ENCODE peak calls at places on chromosomes 16 and 17, in ten cellular contexts. One of them, this sample, is unnamed.
A peak's percentile ranks its signal among the peaks of the same experiment; 100 is the strongest.

GRCh38 chr17:45376171-45376564 is 56.5 kb downstream of the ARHGAP27 start:
- DNase-seq in prostate gland: no peak
- DNase-seq in progenitor cell of endocrine pancreas: no peak
- DNase-seq in fibroblast of lung: no peak
- DNase-seq in WTC11: no peak
- DNase-seq in dorsolateral prefrontal cortex: no peak
- DNase-seq in nephron progenitor cell: no peak
- DNase-seq in HCT116: no peak
- DNase-seq in H9: peak; percentile 68
- DNase-seq in fibroblast of mammary gland: no peak
- DNase-seq in this sample: no peak

GRCh38 chr17:48642059-48642842 is 16.1 kb upstream of the HOXB9 start:
- DNase-seq in prostate gland: no peak
- DNase-seq in progenitor cell of endocrine pancreas: no peak
- DNase-seq in fibroblast of lung: no peak
- DNase-seq in WTC11: peak; percentile 80
- DNase-seq in dorsolateral prefrontal cortex: no peak
- DNase-seq in nephron progenitor cell: peak; percentile 77
- DNase-seq in HCT116: no peak
- DNase-seq in H9: peak; percentile 96
- DNase-seq in fibroblast of mammary gland: no peak
- DNase-seq in this sample: no peak

GRCh38 chr16:2846511-2847310 is 11.3 kb downstream of the PRSS22 start:
- DNase-seq in prostate gland: no peak
- DNase-seq in progenitor cell of endocrine pancreas: no peak
- DNase-seq in fibroblast of lung: peak; percentile 10
- DNase-seq in WTC11: no peak
- DNase-seq in dorsolateral prefrontal cortex: no peak
- DNase-seq in nephron progenitor cell: no peak
- DNase-seq in HCT116: no peak
- DNase-seq in H9: no peak
- DNase-seq in fibroblast of mammary gland: peak; percentile 90
- DNase-seq in this sample: peak; percentile 75

GRCh38 chr17:55612691-55613141 is 101.5 kb upstream of the SMIM36 start:
- DNase-seq in prostate gland: no peak
- DNase-seq in progenitor cell of endocrine pancreas: no peak
- DNase-seq in fibroblast of lung: peak; percentile 86
- DNase-seq in WTC11: no peak
- DNase-seq in dorsolateral prefrontal cortex: no peak
- DNase-seq in nephron progenitor cell: no peak
- DNase-seq in HCT116: no peak
- DNase-seq in H9: no peak
- DNase-seq in fibroblast of mammary gland: peak; percentile 44
- DNase-seq in this sample: no peak

GRCh38 chr16:11329080-11329491 is 16.2 kb upstream of the RMI2 start:
- DNase-seq in prostate gland: no peak
- DNase-seq in progenitor cell of endocrine pancreas: no peak
- DNase-seq in fibroblast of lung: peak; percentile 40
- DNase-seq in WTC11: no peak
- DNase-seq in dorsolateral prefrontal cortex: no peak
- DNase-seq in nephron progenitor cell: no peak
- DNase-seq in HCT116: no peak
- DNase-seq in H9: peak; percentile 60
- DNase-seq in fibroblast of mammary gland: peak; percentile 51
- DNase-seq in this sample: no peak

GRCh38 chr16:72024862-72025382 is 16.4 kb downstream of the DHODH start:
- DNase-seq in prostate gland: no peak
- DNase-seq in progenitor cell of endocrine pancreas: no peak
- DNase-seq in fibroblast of lung: no peak
- DNase-seq in WTC11: no peak
- DNase-seq in dorsolateral prefrontal cortex: no peak
- DNase-seq in nephron progenitor cell: no peak
- DNase-seq in HCT116: no peak
- DNase-seq in H9: no peak
- DNase-seq in fibroblast of mammary gland: no peak
- DNase-seq in this sample: no peak

GRCh38 chr16:65737831-65738230 is 616.0 kb upstream of the CDH11 start:
- DNase-seq in prostate gland: no peak
- DNase-seq in progenitor cell of endocrine pancreas: no peak
- DNase-seq in fibroblast of lung: no peak
- DNase-seq in WTC11: no peak
- DNase-seq in dorsolateral prefrontal cortex: no peak
- DNase-seq in nephron progenitor cell: no peak
- DNase-seq in HCT116: no peak
- DNase-seq in H9: no peak
- DNase-seq in fibroblast of mammary gland: no peak
- DNase-seq in this sample: no peak

GRCh38 chr17:798246-798645 is 16.1 kb downstream of the MRM3 start:
- DNase-seq in prostate gland: no peak
- DNase-seq in progenitor cell of endocrine pancreas: no peak
- DNase-seq in fibroblast of lung: no peak
- DNase-seq in WTC11: no peak
- DNase-seq in dorsolateral prefrontal cortex: no peak
- DNase-seq in nephron progenitor cell: no peak
- DNase-seq in HCT116: no peak
- DNase-seq in H9: no peak
- DNase-seq in fibroblast of mammary gland: no peak
- DNase-seq in this sample: no peak

GRCh38 chr16:53433930-53434435 is 288 bp upstream of the RBL2 start:
- DNase-seq in prostate gland: no peak
- DNase-seq in progenitor cell of endocrine pancreas: no peak
- DNase-seq in fibroblast of lung: peak; percentile 84
- DNase-seq in WTC11: no peak
- DNase-seq in dorsolateral prefrontal cortex: no peak
- DNase-seq in nephron progenitor cell: no peak
- DNase-seq in HCT116: peak; percentile 58
- DNase-seq in H9: no peak
- DNase-seq in fibroblast of mammary gland: peak; percentile 75
- DNase-seq in this sample: no peak

GRCh38 chr17:17029938-17030337 is 12.3 kb upstream of the MPRIP start:
- DNase-seq in prostate gland: no peak
- DNase-seq in progenitor cell of endocrine pancreas: no peak
- DNase-seq in fibroblast of lung: no peak
- DNase-seq in WTC11: no peak
- DNase-seq in dorsolateral prefrontal cortex: no peak
- DNase-seq in nephron progenitor cell: no peak
- DNase-seq in HCT116: no peak
- DNase-seq in H9: no peak
- DNase-seq in fibroblast of mammary gland: no peak
- DNase-seq in this sample: no peak

GRCh38 chr17:37608369-37609169 is 649 bp downstream of the SYNRG start:
- DNase-seq in prostate gland: peak; percentile 21
- DNase-seq in progenitor cell of endocrine pancreas: peak; percentile 64
- DNase-seq in fibroblast of lung: peak; percentile 43
- DNase-seq in WTC11: peak; percentile 69
- DNase-seq in dorsolateral prefrontal cortex: peak; percentile 18
- DNase-seq in nephron progenitor cell: no peak
- DNase-seq in HCT116: no peak
- DNase-seq in H9: peak; percentile 79
- DNase-seq in fibroblast of mammary gland: peak; percentile 37
- DNase-seq in this sample: peak; percentile 27

GRCh38 chr16:30637952-30638351 is 12.8 kb upstream of the PRR14 start:
- DNase-seq in prostate gland: no peak
- DNase-seq in progenitor cell of endocrine pancreas: no peak
- DNase-seq in fibroblast of lung: peak; percentile 57
- DNase-seq in WTC11: no peak
- DNase-seq in dorsolateral prefrontal cortex: no peak
- DNase-seq in nephron progenitor cell: no peak
- DNase-seq in HCT116: peak; percentile 62
- DNase-seq in H9: no peak
- DNase-seq in fibroblast of mammary gland: peak; percentile 68
- DNase-seq in this sample: peak; percentile 75
- TF ChIP-seq CTCF in prostate gland: no peak
- TF ChIP-seq CTCF in progenitor cell of endocrine pancreas: peak; percentile 41
- TF ChIP-seq CTCF in fibroblast of lung: peak; percentile 42
- TF ChIP-seq CTCF in WTC11: no peak
- TF ChIP-seq CTCF in dorsolateral prefrontal cortex: no peak
- TF ChIP-seq CTCF in nephron progenitor cell: peak; percentile 43
- TF ChIP-seq CTCF in HCT116: peak; percentile 77
- TF ChIP-seq CTCF in H9: peak; percentile 66
- TF ChIP-seq CTCF in fibroblast of mammary gland: peak; percentile 69
- TF ChIP-seq CTCF in this sample: peak; percentile 51

GRCh38 chr17:63475491-63476412 is 1.1 kb upstream of the ACE start:
- DNase-seq in prostate gland: no peak
- DNase-seq in progenitor cell of endocrine pancreas: no peak
- DNase-seq in fibroblast of lung: no peak
- DNase-seq in WTC11: no peak
- DNase-seq in dorsolateral prefrontal cortex: no peak
- DNase-seq in nephron progenitor cell: no peak
- DNase-seq in HCT116: no peak
- DNase-seq in H9: no peak
- DNase-seq in fibroblast of mammary gland: no peak
- DNase-seq in this sample: no peak
- TF ChIP-seq CTCF in prostate gland: no peak
- TF ChIP-seq CTCF in progenitor cell of endocrine pancreas: no peak
- TF ChIP-seq CTCF in fibroblast of lung: no peak
- TF ChIP-seq CTCF in WTC11: no peak
- TF ChIP-seq CTCF in dorsolateral prefrontal cortex: no peak
- TF ChIP-seq CTCF in nephron progenitor cell: no peak
- TF ChIP-seq CTCF in HCT116: no peak
- TF ChIP-seq CTCF in H9: no peak
- TF ChIP-seq CTCF in fibroblast of mammary gland: no peak
- TF ChIP-seq CTCF in this sample: no peak

GRCh38 chr17:9224485-9224884 is 203.2 kb downstream of the NTN1 start:
- DNase-seq in prostate gland: no peak
- DNase-seq in progenitor cell of endocrine pancreas: no peak
- DNase-seq in fibroblast of lung: no peak
- DNase-seq in WTC11: no peak
- DNase-seq in dorsolateral prefrontal cortex: no peak
- DNase-seq in nephron progenitor cell: no peak
- DNase-seq in HCT116: no peak
- DNase-seq in H9: no peak
- DNase-seq in fibroblast of mammary gland: no peak
- DNase-seq in this sample: no peak

GRCh38 chr17:9226794-9227135 is 205.5 kb downstream of the NTN1 start:
- DNase-seq in prostate gland: no peak
- DNase-seq in progenitor cell of endocrine pancreas: no peak
- DNase-seq in fibroblast of lung: no peak
- DNase-seq in WTC11: peak; percentile 61
- DNase-seq in dorsolateral prefrontal cortex: no peak
- DNase-seq in nephron progenitor cell: no peak
- DNase-seq in HCT116: no peak
- DNase-seq in H9: peak; percentile 89
- DNase-seq in fibroblast of mammary gland: no peak
- DNase-seq in this sample: no peak

GRCh38 chr17:9226130-9226793 is 205.0 kb downstream of the NTN1 start:
- DNase-seq in prostate gland: no peak
- DNase-seq in progenitor cell of endocrine pancreas: no peak
- DNase-seq in fibroblast of lung: no peak
- DNase-seq in WTC11: no peak
- DNase-seq in dorsolateral prefrontal cortex: no peak
- DNase-seq in nephron progenitor cell: no peak
- DNase-seq in HCT116: no peak
- DNase-seq in H9: no peak
- DNase-seq in fibroblast of mammary gland: no peak
- DNase-seq in this sample: no peak

GRCh38 chr17:9223531-9223930 is 202.2 kb downstream of the NTN1 start:
- DNase-seq in prostate gland: no peak
- DNase-seq in progenitor cell of endocrine pancreas: no peak
- DNase-seq in fibroblast of lung: no peak
- DNase-seq in WTC11: no peak
- DNase-seq in dorsolateral prefrontal cortex: no peak
- DNase-seq in nephron progenitor cell: no peak
- DNase-seq in HCT116: no peak
- DNase-seq in H9: no peak
- DNase-seq in fibroblast of mammary gland: no peak
- DNase-seq in this sample: no peak

DNA sequence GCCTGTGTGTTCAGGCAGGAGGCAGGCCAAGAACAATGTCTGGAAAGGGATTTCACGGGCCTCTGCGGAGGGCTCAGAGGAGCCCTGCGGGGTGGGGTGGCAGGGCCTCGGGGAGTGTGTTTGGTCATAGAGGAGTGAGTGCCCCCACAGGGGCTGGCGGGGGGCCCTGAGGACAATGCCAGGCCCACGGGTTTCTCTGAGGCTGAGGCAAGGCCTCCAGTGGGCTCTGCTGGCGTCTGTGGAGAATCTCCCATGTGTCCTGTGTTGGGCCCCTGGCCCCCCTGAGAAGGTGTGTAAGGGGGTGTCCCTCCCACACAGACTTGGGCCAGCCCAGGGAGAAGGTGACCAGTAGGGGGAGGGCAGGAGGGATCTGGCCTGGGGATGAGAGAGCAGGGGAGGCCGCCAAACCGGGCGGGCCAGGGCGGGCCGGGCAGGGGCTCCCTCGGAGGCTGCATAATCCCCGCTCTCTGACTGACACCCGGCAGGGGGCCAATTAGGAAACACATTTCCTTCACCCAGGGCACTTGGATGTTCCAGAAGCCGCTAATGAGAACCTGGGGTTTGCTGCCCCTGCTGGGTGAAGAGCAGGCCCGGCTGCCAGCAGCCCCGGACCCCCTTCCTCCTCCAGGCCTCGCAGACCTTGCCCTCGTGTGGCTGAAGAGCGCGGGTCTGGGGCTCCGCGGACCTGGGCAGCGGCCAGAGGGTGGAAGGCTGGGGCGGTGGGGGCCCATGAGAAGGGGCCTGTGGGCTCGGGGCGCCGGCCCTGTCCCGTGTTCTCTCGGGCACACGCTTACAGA is 204.2 kb downstream of the NTN1 start:
- DNase-seq in prostate gland: no peak
- DNase-seq in progenitor cell of endocrine pancreas: no peak
- DNase-seq in fibroblast of lung: no peak
- DNase-seq in WTC11: peak; percentile 62
- DNase-seq in dorsolateral prefrontal cortex: no peak
- DNase-seq in nephron progenitor cell: no peak
- DNase-seq in HCT116: no peak
- DNase-seq in H9: peak; percentile 88
- DNase-seq in fibroblast of mammary gland: no peak
- DNase-seq in this sample: no peak
- TF ChIP-seq CTCF in prostate gland: no peak
- TF ChIP-seq CTCF in progenitor cell of endocrine pancreas: peak; percentile 46
- TF ChIP-seq CTCF in fibroblast of lung: no peak
- TF ChIP-seq CTCF in WTC11: no peak
- TF ChIP-seq CTCF in dorsolateral prefrontal cortex: no peak
- TF ChIP-seq CTCF in nephron progenitor cell: no peak
- TF ChIP-seq CTCF in HCT116: no peak
- TF ChIP-seq CTCF in H9: peak; percentile 61
- TF ChIP-seq CTCF in fibroblast of mammary gland: no peak
- TF ChIP-seq CTCF in this sample: no peak

DNA sequence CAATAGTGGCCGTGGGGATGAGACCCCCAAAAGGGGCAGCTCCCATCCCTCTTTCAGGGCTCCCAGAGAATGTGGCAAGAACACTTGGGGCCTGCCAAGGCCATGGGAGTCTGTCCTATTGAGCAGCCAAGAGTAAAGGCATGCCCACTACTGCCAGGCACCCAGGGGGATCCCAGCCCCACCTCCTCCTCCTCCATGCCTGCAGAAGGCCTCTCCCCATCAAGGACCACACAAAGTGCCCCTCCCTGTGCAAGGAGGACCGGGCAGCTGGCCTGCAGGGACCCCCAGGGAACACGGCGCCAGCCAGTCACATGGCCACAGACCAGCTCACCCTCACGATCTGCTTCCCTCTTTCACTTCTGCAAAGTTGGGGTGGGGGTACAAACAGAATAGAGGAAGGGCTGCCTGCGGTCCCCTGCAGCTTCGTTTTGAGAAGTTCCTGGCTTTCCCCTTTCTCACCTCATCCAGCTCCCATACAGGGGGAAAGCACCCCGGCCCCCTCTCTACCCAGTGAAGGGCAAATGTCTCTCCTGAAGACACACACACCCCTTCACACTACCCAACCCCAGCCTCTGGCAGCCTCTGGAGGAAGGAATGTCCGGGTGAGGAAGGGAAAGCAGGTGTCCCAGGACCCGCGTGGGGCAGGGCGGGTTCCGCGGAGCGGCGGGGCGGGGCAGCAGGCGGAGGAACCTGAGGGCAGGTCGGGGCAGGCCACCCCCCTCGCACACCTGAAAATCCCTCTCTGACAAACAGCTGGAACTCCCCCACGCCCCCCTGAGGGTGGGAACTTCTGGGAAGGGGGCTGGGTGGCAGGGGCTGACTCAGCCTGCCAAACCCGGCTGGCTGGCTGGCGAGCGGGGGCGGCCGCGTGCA is 2.0 kb downstream of the PPP1R9B start:
- DNase-seq in prostate gland: peak; percentile 83
- DNase-seq in progenitor cell of endocrine pancreas: no peak
- DNase-seq in fibroblast of lung: no peak
- DNase-seq in WTC11: no peak
- DNase-seq in dorsolateral prefrontal cortex: no peak
- DNase-seq in nephron progenitor cell: peak; percentile 36
- DNase-seq in HCT116: no peak
- DNase-seq in H9: peak; percentile 62
- DNase-seq in fibroblast of mammary gland: no peak
- DNase-seq in this sample: peak; percentile 80
- TF ChIP-seq CTCF in prostate gland: no peak
- TF ChIP-seq CTCF in progenitor cell of endocrine pancreas: peak; percentile 20
- TF ChIP-seq CTCF in fibroblast of lung: peak; percentile 9
- TF ChIP-seq CTCF in WTC11: no peak
- TF ChIP-seq CTCF in dorsolateral prefrontal cortex: no peak
- TF ChIP-seq CTCF in nephron progenitor cell: no peak
- TF ChIP-seq CTCF in HCT116: peak; percentile 33
- TF ChIP-seq CTCF in H9: no peak
- TF ChIP-seq CTCF in fibroblast of mammary gland: no peak
- TF ChIP-seq CTCF in this sample: peak; percentile 11

This sample was measured in MCF 10A.